ENCODE peak calls at places on chromosomes 7 and 10, in five cellular contexts. One of them, this sample, is unnamed.

GRCh38 chr10:119677904-119678755 is 26.9 kb downstream of the BAG3 start:
- DNase-seq in mesenchymal stem cell: no peak
- DNase-seq in trophoblast cell: no peak
- DNase-seq in neuronal stem cell: no peak
- DNase-seq in H1: no peak
- DNase-seq in this sample: no peak

GRCh38 chr10:103045961-103046360 is 127.9 kb downstream of the CNNM2 start:
- DNase-seq in neuronal stem cell: no peak
- DNase-seq in trophoblast cell: no peak
- DNase-seq in H1: no peak
- DNase-seq in mesenchymal stem cell: no peak
- DNase-seq in this sample: no peak

GRCh38 chr7:66921918-66922486 is 977 bp downstream of the TMEM248 start:
- DNase-seq in neuronal stem cell: no peak
- DNase-seq in trophoblast cell: peak
- DNase-seq in H1: no peak
- DNase-seq in mesenchymal stem cell: no peak
- DNase-seq in this sample: no peak

GRCh38 chr10:110226926-110227641 is 19.7 kb downstream of the MXI1 start:
- DNase-seq in mesenchymal stem cell: peak
- DNase-seq in H1: peak
- DNase-seq in neuronal stem cell: no peak
- DNase-seq in trophoblast cell: no peak
- DNase-seq in this sample: peak

GRCh38 chr10:70481105-70481504 is 2.5 kb downstream of the PALD1 start:
- DNase-seq in trophoblast cell: no peak
- DNase-seq in mesenchymal stem cell: no peak
- DNase-seq in neuronal stem cell: no peak
- DNase-seq in H1: no peak
- DNase-seq in this sample: no peak

GRCh38 chr7:154584352-154585252 is 418.3 kb downstream of the PAXIP1 start:
- DNase-seq in H1: peak
- DNase-seq in trophoblast cell: no peak
- DNase-seq in neuronal stem cell: no peak
- DNase-seq in mesenchymal stem cell: no peak
- DNase-seq in this sample: no peak

GRCh38 chr7:76300210-76300731 is 2.2 kb upstream of the HSPB1 start:
- DNase-seq in H1: no peak
- DNase-seq in neuronal stem cell: no peak
- DNase-seq in trophoblast cell: peak
- DNase-seq in mesenchymal stem cell: peak
- DNase-seq in this sample: no peak

GRCh38 chr10:104577861-104578480 is 63.1 kb upstream of the SORCS3 start:
- DNase-seq in trophoblast cell: no peak
- DNase-seq in H1: peak
- DNase-seq in neuronal stem cell: no peak
- DNase-seq in mesenchymal stem cell: no peak
- DNase-seq in this sample: peak

GRCh38 chr10:114768394-114768786 is 53.2 kb upstream of the FHIP2A start:
- DNase-seq in neuronal stem cell: no peak
- DNase-seq in mesenchymal stem cell: no peak
- DNase-seq in H1: no peak
- DNase-seq in trophoblast cell: no peak
- DNase-seq in this sample: peak

GRCh38 chr10:70964281-70964680 is 75.9 kb upstream of the PCBD1 start:
- DNase-seq in neuronal stem cell: no peak
- DNase-seq in H1: no peak
- DNase-seq in trophoblast cell: no peak
- DNase-seq in mesenchymal stem cell: no peak
- DNase-seq in this sample: no peak

GRCh38 chr7:87495366-87495765 is 19.9 kb upstream of the ABCB4 start:
- DNase-seq in mesenchymal stem cell: no peak
- DNase-seq in neuronal stem cell: no peak
- DNase-seq in trophoblast cell: no peak
- DNase-seq in H1: no peak
- DNase-seq in this sample: no peak

GRCh38 chr10:62073429-62073828 is 171.9 kb downstream of the ARID5B start:
- DNase-seq in mesenchymal stem cell: no peak
- DNase-seq in H1: no peak
- DNase-seq in neuronal stem cell: no peak
- DNase-seq in trophoblast cell: no peak
- DNase-seq in this sample: no peak

GRCh38 chr7:29890251-29890650 is 83.9 kb downstream of the WIPF3 start:
- DNase-seq in trophoblast cell: no peak
- DNase-seq in H1: no peak
- DNase-seq in mesenchymal stem cell: no peak
- DNase-seq in neuronal stem cell: no peak
- DNase-seq in this sample: no peak

GRCh38 chr7:113306302-113306701 is 187.9 kb upstream of the SMIM30 start:
- DNase-seq in trophoblast cell: no peak
- DNase-seq in mesenchymal stem cell: no peak
- DNase-seq in H1: no peak
- DNase-seq in neuronal stem cell: no peak
- DNase-seq in this sample: no peak

GRCh38 chr7:56026538-56026937 is 24.7 kb downstream of the PSPH start:
- DNase-seq in H1: no peak
- DNase-seq in trophoblast cell: no peak
- DNase-seq in mesenchymal stem cell: no peak
- DNase-seq in neuronal stem cell: no peak
- DNase-seq in this sample: no peak

GRCh38 chr7:167976-168791 is 24.2 kb upstream of the FAM20C start:
- DNase-seq in mesenchymal stem cell: no peak
- DNase-seq in trophoblast cell: no peak
- DNase-seq in neuronal stem cell: no peak
- DNase-seq in H1: no peak
- DNase-seq in this sample: no peak

GRCh38 chr10:110504111-110504735 is 6.5 kb downstream of the DUSP5 start:
- DNase-seq in trophoblast cell: no peak
- DNase-seq in mesenchymal stem cell: peak
- DNase-seq in neuronal stem cell: no peak
- DNase-seq in H1: no peak
- DNase-seq in this sample: no peak

GRCh38 chr7:117212969-117213877 is 109.6 kb downstream of the WNT2 start:
- DNase-seq in mesenchymal stem cell: peak
- DNase-seq in trophoblast cell: peak
- DNase-seq in neuronal stem cell: peak
- DNase-seq in H1: peak
- DNase-seq in this sample: peak

GRCh38 chr10:46312953-46313352 is 26.2 kb downstream of the ANTXRL start:
- DNase-seq in trophoblast cell: no peak
- DNase-seq in H1: no peak
- DNase-seq in neuronal stem cell: no peak
- DNase-seq in mesenchymal stem cell: no peak
- DNase-seq in this sample: peak

GRCh38 chr7:54542920-54543539 is 855 bp downstream of the VSTM2A start:
- DNase-seq in mesenchymal stem cell: peak
- DNase-seq in trophoblast cell: no peak
- DNase-seq in neuronal stem cell: peak
- DNase-seq in H1: no peak
- DNase-seq in this sample: peak

GRCh38 chr10:97888641-97889262 is 39.1 kb downstream of the GOLGA7B start:
- DNase-seq in mesenchymal stem cell: peak
- DNase-seq in trophoblast cell: no peak
- DNase-seq in neuronal stem cell: no peak
- DNase-seq in H1: no peak
- DNase-seq in this sample: peak

GRCh38 chr10:15310776-15311175 is 60.3 kb downstream of the FAM171A1 start:
- DNase-seq in H1: no peak
- DNase-seq in neuronal stem cell: no peak
- DNase-seq in mesenchymal stem cell: no peak
- DNase-seq in trophoblast cell: no peak
- DNase-seq in this sample: no peak

GRCh38 chr10:15311249-15311884 is 59.7 kb downstream of the FAM171A1 start:
- DNase-seq in mesenchymal stem cell: no peak
- DNase-seq in trophoblast cell: no peak
- DNase-seq in H1: no peak
- DNase-seq in neuronal stem cell: no peak
- DNase-seq in this sample: no peak

GRCh38 chr10:15313844-15314243 is 57.2 kb downstream of the FAM171A1 start:
- DNase-seq in neuronal stem cell: no peak
- DNase-seq in mesenchymal stem cell: peak
- DNase-seq in trophoblast cell: no peak
- DNase-seq in H1: no peak
- DNase-seq in this sample: no peak

GRCh38 chr10:15313034-15313433 is 58.1 kb downstream of the FAM171A1 start:
- DNase-seq in neuronal stem cell: no peak
- DNase-seq in H1: no peak
- DNase-seq in trophoblast cell: no peak
- DNase-seq in mesenchymal stem cell: peak
- DNase-seq in this sample: no peak

DNA sequence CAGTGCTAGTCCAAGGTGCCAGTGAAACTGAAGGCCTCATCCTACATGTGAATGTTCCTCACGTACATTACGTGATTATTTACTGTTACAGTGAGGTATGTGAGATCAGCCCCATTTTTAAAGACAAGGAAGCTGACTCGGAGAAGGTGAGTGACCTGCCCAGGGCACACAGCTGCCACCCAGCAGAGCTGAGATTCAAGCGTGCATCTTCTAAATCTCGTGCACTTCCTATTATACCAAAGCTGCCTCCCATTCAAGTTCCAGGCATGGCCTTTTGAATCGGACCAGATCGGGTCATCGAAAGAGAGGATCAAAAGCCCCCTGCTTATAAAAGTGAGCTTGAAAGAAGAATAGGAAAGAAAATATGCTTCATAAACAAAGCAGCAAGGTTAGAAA is 59.2 kb downstream of the FAM171A1 start:
- DNase-seq in neuronal stem cell: no peak
- DNase-seq in H1: no peak
- DNase-seq in trophoblast cell: no peak
- DNase-seq in mesenchymal stem cell: no peak
- DNase-seq in this sample: no peak
- H2BK12ac ChIP-seq in neuronal stem cell: no peak
- H2BK12ac ChIP-seq in H1: no peak
- H2BK12ac ChIP-seq in trophoblast cell: no peak
- H2BK12ac ChIP-seq in mesenchymal stem cell: no peak
- H2BK12ac ChIP-seq in this sample: no peak

DNA sequence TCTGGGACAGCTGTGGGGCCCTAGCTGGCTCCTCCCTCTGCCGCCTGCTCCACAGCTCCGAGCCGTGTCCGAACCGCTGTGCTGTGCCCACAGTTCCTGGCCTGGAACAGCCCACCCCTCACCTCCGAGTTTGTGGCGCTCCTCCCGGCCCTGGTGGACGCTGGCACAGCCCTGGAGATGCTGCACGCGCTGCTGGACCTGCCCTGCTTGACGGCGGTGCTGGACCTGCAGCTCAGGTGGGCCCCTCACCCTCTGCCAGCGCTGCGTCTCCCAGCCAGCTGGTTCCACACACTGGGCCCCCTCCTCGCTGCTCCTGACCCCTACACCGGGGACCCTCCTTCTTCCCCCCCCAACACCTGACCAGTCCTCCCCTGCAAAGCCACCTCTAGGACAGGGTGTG is 12.1 kb downstream of the AP5Z1 start:
- DNase-seq in H1: no peak
- DNase-seq in mesenchymal stem cell: no peak
- DNase-seq in neuronal stem cell: no peak
- DNase-seq in trophoblast cell: no peak
- DNase-seq in this sample: peak
- H2BK12ac ChIP-seq in H1: no peak
- H2BK12ac ChIP-seq in mesenchymal stem cell: no peak
- H2BK12ac ChIP-seq in neuronal stem cell: no peak
- H2BK12ac ChIP-seq in trophoblast cell: no peak
- H2BK12ac ChIP-seq in this sample: no peak

GRCh38 chr10:31350891-31351290 is 31.9 kb downstream of the ZEB1 start:
- DNase-seq in mesenchymal stem cell: no peak
- DNase-seq in H1: no peak
- DNase-seq in trophoblast cell: no peak
- DNase-seq in neuronal stem cell: no peak
- DNase-seq in this sample: no peak
- H2BK12ac ChIP-seq in mesenchymal stem cell: no peak
- H2BK12ac ChIP-seq in H1: no peak
- H2BK12ac ChIP-seq in trophoblast cell: no peak
- H2BK12ac ChIP-seq in neuronal stem cell: no peak
- H2BK12ac ChIP-seq in this sample: no peak

GRCh38 chr7:37151741-37152413 is 296.8 kb downstream of the ELMO1 start:
- DNase-seq in mesenchymal stem cell: no peak
- DNase-seq in H1: no peak
- DNase-seq in neuronal stem cell: no peak
- DNase-seq in trophoblast cell: no peak
- DNase-seq in this sample: no peak
- H2BK12ac ChIP-seq in mesenchymal stem cell: no peak
- H2BK12ac ChIP-seq in H1: no peak
- H2BK12ac ChIP-seq in neuronal stem cell: no peak
- H2BK12ac ChIP-seq in trophoblast cell: no peak
- H2BK12ac ChIP-seq in this sample: no peak

DNA sequence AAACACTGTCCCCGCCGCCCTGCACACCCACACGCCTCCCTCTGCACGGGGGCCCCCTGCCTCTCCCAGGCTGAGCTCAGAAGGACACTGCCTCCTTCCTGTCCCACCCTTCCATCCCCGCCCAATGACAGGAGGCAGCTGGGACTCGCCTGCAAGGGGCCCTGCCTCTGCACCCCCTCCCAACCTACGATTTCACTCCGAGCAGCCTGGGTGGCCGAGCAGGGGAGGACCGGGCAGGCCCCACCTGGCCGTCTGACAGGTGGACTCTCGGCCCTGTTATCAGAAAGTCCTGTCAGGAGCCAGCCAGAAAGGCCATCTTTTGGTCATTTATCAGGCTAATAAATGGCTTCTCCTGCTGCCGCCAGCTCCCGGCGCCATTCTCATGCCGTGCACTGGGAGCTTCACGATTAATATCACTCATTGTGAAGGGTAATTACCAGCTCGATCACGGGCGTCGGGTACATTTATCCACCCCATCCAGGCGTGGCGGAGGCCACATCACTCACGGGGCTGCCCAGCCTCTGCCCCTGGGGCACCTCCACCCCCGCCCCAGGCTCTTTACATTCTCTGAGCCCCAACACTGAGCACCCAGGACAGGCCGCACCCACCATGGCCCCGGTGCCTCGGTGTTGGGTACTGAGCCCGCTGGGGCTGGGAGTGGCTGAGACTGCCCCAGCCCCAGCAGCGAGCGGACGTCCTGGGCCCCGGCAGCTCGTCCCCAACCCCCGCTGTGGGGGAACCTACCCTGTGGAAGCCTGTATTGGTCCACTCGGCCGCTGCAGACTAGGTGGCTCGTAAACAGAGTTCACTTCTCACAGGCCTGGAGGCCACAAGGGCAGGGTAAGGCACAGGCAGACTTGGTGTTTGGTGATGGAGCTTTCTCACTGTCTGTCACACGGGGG is 183.8 kb downstream of the ELFN1 start:
- DNase-seq in neuronal stem cell: no peak
- DNase-seq in H1: peak
- DNase-seq in trophoblast cell: no peak
- DNase-seq in mesenchymal stem cell: no peak
- DNase-seq in this sample: peak
- H2BK12ac ChIP-seq in neuronal stem cell: no peak
- H2BK12ac ChIP-seq in H1: no peak
- H2BK12ac ChIP-seq in trophoblast cell: no peak
- H2BK12ac ChIP-seq in mesenchymal stem cell: no peak
- H2BK12ac ChIP-seq in this sample: no peak